ENCODE peak calls at places on chromosomes 7 and 10, in six cellular contexts. P is H9, T is IMR-90, M is H1, X is neuronal stem cell, V is trophoblast cell. S is an unnamed sample.
A peak's percentile ranks its signal among the peaks of the same experiment; 100 is the strongest.

GRCh38 chr7:155969192-155969929 is 157.1 kb upstream of the SHH start:
- DNase-seq in P (peak; percentile 23), T (no peak), M (no peak), X (no peak), V (no peak), S (no peak)

GRCh38 chr10:53601260-53601875 is 828.8 kb upstream of the MBL2 start:
- DNase-seq in P (no peak), T (peak; percentile 28), M (no peak), X (peak; percentile 9), V (peak; percentile 62), S (peak; percentile 45)

GRCh38 chr10:71525721-71526120 is 129.0 kb downstream of the CDH23 start:
- DNase-seq in P (no peak), T (no peak), M (no peak), X (no peak), V (no peak), S (no peak)

GRCh38 chr7:63041786-63042185 is 956.9 kb upstream of the ZNF722 start:
- DNase-seq in P (no peak), T (no peak), M (no peak), X (no peak), V (no peak), S (no peak)

GRCh38 chr7:130865408-130866236 is 131.6 kb upstream of the KLF14 start:
- DNase-seq in P (no peak), T (peak; percentile 61), M (no peak), X (no peak), V (peak; percentile 49), S (no peak)

GRCh38 chr7:36937754-36938551 is 213.7 kb upstream of the AOAH start:
- DNase-seq in P (no peak), T (no peak), M (no peak), X (no peak), V (no peak), S (peak; percentile 7)

GRCh38 chr10:87094373-87095240 is at the start of the genes GLUD1 and SHLD2:
- DNase-seq in P (peak; percentile 94), T (peak; percentile 84), M (peak; percentile 89), X (peak; percentile 88), V (peak; percentile 91), S (peak; percentile 92)

GRCh38 chr10:670038-670437 is 19.4 kb downstream of the DIP2C start:
- DNase-seq in P (no peak), T (no peak), M (peak; percentile 35), X (no peak), V (no peak), S (no peak)

GRCh38 chr7:88614736-88615135 is 144.8 kb upstream of the ZNF804B start:
- DNase-seq in P (no peak), T (no peak), M (no peak), X (no peak), V (peak; percentile 6), S (no peak)

GRCh38 chr10:65041307-65041706 is 1520.1 kb downstream of the REEP3 start:
- DNase-seq in P (no peak), T (no peak), M (no peak), X (no peak), V (no peak), S (no peak)

GRCh38 chr7:73941836-73942551 is 81.0 kb downstream of the TMEM270 start:
- DNase-seq in P (no peak), T (peak; percentile 18), M (no peak), X (no peak), V (peak; percentile 30), S (no peak)

GRCh38 chr10:129400426-129400825 is 66.6 kb upstream of the MGMT start:
- DNase-seq in P (no peak), T (no peak), M (no peak), X (no peak), V (no peak), S (no peak)

GRCh38 chr10:99975942-99976809 is 33.6 kb downstream of the DNMBP start:
- DNase-seq in P (no peak), T (peak; percentile 72), M (no peak), X (no peak), V (no peak), S (peak; percentile 90)

GRCh38 chr7:129017933-129018538 is 36.9 kb downstream of the TNPO3 start:
- DNase-seq in P (no peak), T (no peak), M (no peak), X (no peak), V (no peak), S (no peak)

GRCh38 chr7:27547401-27547800 is 115.3 kb downstream of the HIBADH start:
- DNase-seq in P (no peak), T (peak; percentile 69), M (no peak), X (no peak), V (peak; percentile 76), S (peak; percentile 21)

GRCh38 chr10:87945994-87946393 is 82.6 kb downstream of the PTEN start:
- DNase-seq in P (no peak), T (no peak), M (no peak), X (no peak), V (no peak), S (no peak)

GRCh38 chr10:133307776-133308430 is 769 bp downstream of the TUBGCP2 start:
- DNase-seq in P (peak; percentile 71), T (peak; percentile 58), M (peak; percentile 75), X (peak; percentile 48), V (peak; percentile 95), S (peak; percentile 80)

GRCh38 chr10:31076589-31076988 is 44.9 kb upstream of the ZNF438 start:
- DNase-seq in P (no peak), T (no peak), M (no peak), X (no peak), V (peak; percentile 13), S (no peak)

GRCh38 chr7:156616269-156617202 is 24.0 kb upstream of the RNF32 start:
- DNase-seq in P (no peak), T (peak; percentile 4), M (peak; percentile 68), X (no peak), V (no peak), S (no peak)

GRCh38 chr10:78458983-78459638 is 425.4 kb downstream of the RPS24 start:
- DNase-seq in P (no peak), T (peak; percentile 90), M (no peak), X (no peak), V (peak; percentile 6), S (peak; percentile 71)

GRCh38 chr10:73850863-73851461 is 23.4 kb downstream of the CAMK2G start:
- DNase-seq in P (no peak), T (peak; percentile 50), M (no peak), X (no peak), V (no peak), S (peak; percentile 59)

GRCh38 chr10:33015798-33016547 is 57.9 kb upstream of the ITGB1 start:
- DNase-seq in P (no peak), T (peak; percentile 86), M (no peak), X (no peak), V (no peak), S (peak; percentile 54)

GRCh38 chr10:12308102-12308501 is 41.2 kb upstream of the CAMK1D start:
- DNase-seq in P (no peak), T (no peak), M (no peak), X (no peak), V (no peak), S (no peak)
- H4K91ac ChIP-seq in P (no peak overlapping the region), T (no peak overlapping the region), M (no peak overlapping the region), X (no peak overlapping the region), V (no peak overlapping the region), S (no peak overlapping the region)

GRCh38 chr10:122279725-122280141 is 8.6 kb downstream of the BTBD16 start:
- DNase-seq in P (peak; percentile 79), T (peak; percentile 28), M (peak; percentile 86), X (peak; percentile 55), V (peak; percentile 82), S (peak; percentile 51)

GRCh38 chr10:122277737-122278136 is 6.6 kb downstream of the BTBD16 start:
- DNase-seq in P (no peak), T (no peak), M (no peak), X (no peak), V (no peak), S (no peak)

GRCh38 chr10:122280156-122280555 is 9.1 kb downstream of the BTBD16 start:
- DNase-seq in P (peak; percentile 18), T (no peak), M (no peak), X (no peak), V (no peak), S (no peak)

GRCh38 chr10:122273966-122274545 is 3.0 kb downstream of the BTBD16 start:
- DNase-seq in P (no peak), T (no peak), M (no peak), X (no peak), V (no peak), S (no peak)

DNA sequence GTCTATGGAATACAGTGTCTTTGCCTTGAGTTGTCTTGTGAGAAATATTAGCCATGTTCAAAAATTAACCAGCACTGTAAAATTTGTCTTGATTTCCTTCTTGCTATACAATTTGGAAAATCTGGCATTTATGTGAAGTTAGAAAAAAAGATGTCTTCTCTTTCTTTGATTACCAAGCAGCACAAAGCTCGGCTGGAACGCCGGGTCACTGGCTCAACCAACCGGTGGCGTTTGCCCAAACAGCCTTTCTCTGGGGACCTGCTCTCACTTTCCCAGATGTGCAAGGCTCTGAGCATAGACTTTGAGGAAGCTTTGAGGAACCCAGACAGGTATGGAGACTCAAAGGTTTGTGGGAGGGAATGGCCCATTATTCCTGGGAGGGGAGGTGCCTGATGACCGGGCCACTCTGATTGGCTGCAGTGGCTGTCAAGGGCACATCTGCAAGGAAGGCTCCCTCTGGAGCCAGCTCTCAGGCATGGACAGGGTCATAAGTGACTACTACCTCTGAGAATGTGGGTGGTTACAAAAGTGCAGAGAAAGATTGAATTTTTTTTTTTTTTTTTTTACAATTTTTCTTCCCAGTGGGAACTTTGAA is 5.6 kb downstream of the BTBD16 start:
- DNase-seq in P (peak; percentile 73), T (peak; percentile 65), M (no peak), X (no peak), V (peak; percentile 48), S (peak; percentile 22)
- H4K91ac ChIP-seq in P (no peak overlapping the region), T (no peak overlapping the region), M (no peak overlapping the region), X (no peak overlapping the region), V (no peak overlapping the region), S (no peak overlapping the region)

GRCh38 chr10:59668081-59668480 is 41.6 kb downstream of the SLC16A9 start:
- DNase-seq in P (no peak), T (no peak), M (no peak), X (no peak), V (peak; percentile 19), S (peak; percentile 82)
- H4K91ac ChIP-seq in P (no peak overlapping the region), T (no peak overlapping the region), M (no peak overlapping the region), X (no peak overlapping the region), V (no peak overlapping the region), S (no peak overlapping the region)

DNA sequence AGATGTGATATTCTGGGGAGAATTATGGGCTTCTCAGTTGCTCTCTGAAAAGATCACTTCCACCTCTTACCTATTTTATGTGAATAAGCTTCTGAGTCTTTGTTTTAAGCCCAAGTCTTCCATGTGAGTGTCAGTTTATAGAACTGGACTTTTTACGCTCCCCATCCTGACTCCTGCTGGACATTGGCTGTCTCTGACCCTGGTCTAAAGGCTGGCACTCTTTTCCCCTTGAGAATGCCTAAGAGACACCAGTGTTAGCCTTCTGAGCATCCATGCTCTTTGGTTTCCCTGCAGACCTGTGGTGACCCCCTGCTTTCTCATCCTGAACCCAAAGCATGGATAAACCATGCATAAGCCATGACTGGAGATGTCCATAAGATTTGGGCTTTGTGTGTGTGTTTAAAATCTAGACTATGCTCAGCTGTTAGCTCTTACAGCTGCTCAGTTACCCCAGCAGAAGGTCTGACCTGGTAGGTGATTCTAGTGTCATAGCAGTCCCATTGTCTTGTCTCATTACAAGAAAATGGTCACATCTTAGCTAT is 148.6 kb upstream of the IMMP2L start:
- DNase-seq in P (no peak), T (no peak), M (no peak), X (no peak), V (no peak), S (no peak)
- H4K91ac ChIP-seq in P (no peak overlapping the region), T (no peak overlapping the region), M (no peak overlapping the region), X (no peak overlapping the region), V (no peak overlapping the region), S (no peak overlapping the region)